ENCODE peak calls at places on chromosomes 5 and 9, in six cellular contexts. G is effector memory CD8-positive, alpha-beta T cell; H is substantia nigra; S is NCI-H345; M is GM12865; V is AG08395. Y is an unnamed sample.

GRCh38 chr5:38666668-38667498 is 110.4 kb upstream of the LIFR start:
- DNase-seq in G (no peak), H (no peak), S (no peak), M (peak), V (peak), Y (no peak)

GRCh38 chr5:133147411-133147810 is 95.6 kb downstream of the HSPA4 start:
- DNase-seq in G (no peak), H (no peak), S (no peak), M (peak), V (no peak), Y (no peak)

GRCh38 chr9:133506653-133507038 is 18.1 kb downstream of the MYMK start:
- DNase-seq in G (no peak), H (no peak), S (no peak), M (no peak), V (peak), Y (peak)

GRCh38 chr5:140076788-140077187 is 33.7 kb upstream of the NRG2 start:
- DNase-seq in G (no peak), H (no peak), S (no peak), M (no peak), V (peak), Y (no peak)

GRCh38 chr9:5478214-5478613 is 27.9 kb downstream of the CD274 start:
- DNase-seq in G (no peak), H (no peak), S (no peak), M (peak), V (no peak), Y (no peak)

GRCh38 chr9:105912868-105913516 is 218.7 kb downstream of the TMEM38B start:
- DNase-seq in G (no peak), H (no peak), S (no peak), M (no peak), V (no peak), Y (no peak)

GRCh38 chr5:5616247-5616895 is 193.9 kb downstream of the ICE1 start:
- DNase-seq in G (no peak), H (no peak), S (no peak), M (no peak), V (no peak), Y (no peak)

GRCh38 chr5:34657550-34657921 is 1.4 kb downstream of the RAI14 start:
- DNase-seq in G (no peak), H (no peak), S (no peak), M (no peak), V (peak), Y (no peak)

GRCh38 chr5:14873093-14873492 is 1.5 kb upstream of the ANKH start:
- DNase-seq in G (no peak), H (no peak), S (no peak), M (no peak), V (no peak), Y (no peak)

Y was measured in GM04503.